ENCODE peak calls at places on chromosomes 5 and 9, in five cellular contexts. One of them, this sample, is unnamed. For H3K27me3, the result is how much of the 10 kb centered on the place peaks cover.

GRCh38 chr9:99305820-99306811 is 84.0 kb downstream of the SEC61B start:
- DNase-seq in body of pancreas: no peak
- DNase-seq in prostate gland: no peak
- DNase-seq in HCT116: no peak
- DNase-seq in sigmoid colon: no peak
- DNase-seq in this sample: no peak

GRCh38 chr5:142095035-142095434 is 13.5 kb upstream of the NDFIP1 start:
- DNase-seq in body of pancreas: no peak
- DNase-seq in prostate gland: no peak
- DNase-seq in HCT116: no peak
- DNase-seq in sigmoid colon: no peak
- DNase-seq in this sample: no peak

GRCh38 chr9:88628811-88629210 is 93.8 kb downstream of the NXNL2 start:
- DNase-seq in body of pancreas: no peak
- DNase-seq in prostate gland: no peak
- DNase-seq in HCT116: no peak
- DNase-seq in sigmoid colon: no peak
- DNase-seq in this sample: no peak

GRCh38 chr5:77797133-77797532 is 21.0 kb upstream of the TBCA start:
- DNase-seq in body of pancreas: no peak
- DNase-seq in prostate gland: no peak
- DNase-seq in HCT116: no peak
- DNase-seq in sigmoid colon: no peak
- DNase-seq in this sample: no peak

GRCh38 chr5:43627028-43627427 is 24.0 kb downstream of the NNT start:
- DNase-seq in body of pancreas: peak
- DNase-seq in prostate gland: no peak
- DNase-seq in HCT116: peak
- DNase-seq in sigmoid colon: no peak
- DNase-seq in this sample: peak

GRCh38 chr5:26625099-26625498 is 413.3 kb downstream of the CDH9 start:
- DNase-seq in body of pancreas: no peak
- DNase-seq in prostate gland: no peak
- DNase-seq in HCT116: no peak
- DNase-seq in sigmoid colon: no peak
- DNase-seq in this sample: no peak

GRCh38 chr9:19116391-19116790 is 10.9 kb downstream of the PLIN2 start:
- DNase-seq in body of pancreas: no peak
- DNase-seq in prostate gland: no peak
- DNase-seq in HCT116: no peak
- DNase-seq in sigmoid colon: no peak
- DNase-seq in this sample: no peak

GRCh38 chr9:101097210-101097609 is 68.7 kb downstream of the PLPPR1 start:
- DNase-seq in body of pancreas: no peak
- DNase-seq in prostate gland: no peak
- DNase-seq in HCT116: no peak
- DNase-seq in sigmoid colon: no peak
- DNase-seq in this sample: no peak

GRCh38 chr5:132063090-132063911 is 2.8 kb downstream of the IL3 start:
- DNase-seq in body of pancreas: peak
- DNase-seq in prostate gland: peak
- DNase-seq in HCT116: peak
- DNase-seq in sigmoid colon: peak
- DNase-seq in this sample: peak

GRCh38 chr9:110918316-110919054 is 119.8 kb downstream of the LPAR1 start:
- DNase-seq in body of pancreas: no peak
- DNase-seq in prostate gland: no peak
- DNase-seq in HCT116: no peak
- DNase-seq in sigmoid colon: no peak
- DNase-seq in this sample: no peak

GRCh38 chr5:93601053-93601429 is 18.0 kb downstream of the NR2F1 start:
- DNase-seq in body of pancreas: no peak
- DNase-seq in prostate gland: no peak
- DNase-seq in HCT116: no peak
- DNase-seq in sigmoid colon: no peak
- DNase-seq in this sample: no peak
- H3K27me3 ChIP-seq in body of pancreas: half or more
- H3K27me3 ChIP-seq in prostate gland: under half
- H3K27me3 ChIP-seq in HCT116: under half
- H3K27me3 ChIP-seq in sigmoid colon: under half
- H3K27me3 ChIP-seq in this sample: under half

GRCh38 chr9:70561111-70561510 is 146.7 kb upstream of the KLF9 start:
- DNase-seq in body of pancreas: no peak
- DNase-seq in prostate gland: no peak
- DNase-seq in HCT116: no peak
- DNase-seq in sigmoid colon: no peak
- DNase-seq in this sample: no peak
- TF ChIP-seq POLR2A in body of pancreas: no peak
- TF ChIP-seq POLR2A in prostate gland: no peak
- TF ChIP-seq POLR2A in HCT116: no peak
- TF ChIP-seq POLR2A in sigmoid colon: no peak
- TF ChIP-seq POLR2A in this sample: no peak

DNA sequence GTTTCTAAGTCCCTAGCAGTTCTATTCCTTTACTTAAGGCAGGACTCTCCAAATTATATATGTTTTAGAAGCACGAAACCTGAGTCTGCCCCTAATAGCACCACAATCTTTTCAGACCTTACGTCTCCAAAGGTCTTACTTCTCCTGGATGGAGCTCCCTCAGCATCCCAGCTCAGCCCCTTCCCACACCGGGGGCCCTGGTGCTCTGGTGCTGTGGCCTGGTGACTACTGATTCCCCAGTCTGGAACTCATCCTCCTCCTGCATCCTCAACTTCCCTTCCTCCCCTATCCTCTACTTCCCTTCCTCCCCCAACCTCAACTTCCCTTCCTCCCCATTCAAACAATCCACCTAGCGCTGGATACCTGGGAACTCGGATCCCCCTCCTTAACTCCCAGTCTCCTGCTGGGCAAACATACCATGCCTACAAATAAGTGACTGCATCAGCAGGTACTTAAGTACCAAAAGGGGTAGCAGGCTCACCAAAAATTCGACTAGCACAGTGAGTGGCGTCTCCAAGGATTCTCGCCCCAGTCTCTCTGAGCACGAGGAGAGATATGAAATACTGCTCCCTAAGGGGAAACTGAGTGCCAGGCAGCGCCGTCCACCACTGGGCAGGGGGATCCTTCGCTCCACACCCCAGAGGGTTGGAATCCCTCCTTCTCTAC is 848 bp downstream of the IGFBPL1 start:
- DNase-seq in body of pancreas: no peak
- DNase-seq in prostate gland: no peak
- DNase-seq in HCT116: no peak
- DNase-seq in sigmoid colon: peak
- DNase-seq in this sample: no peak
- H3K27me3 ChIP-seq in body of pancreas: under half
- H3K27me3 ChIP-seq in prostate gland: under half
- H3K27me3 ChIP-seq in HCT116: under half
- H3K27me3 ChIP-seq in sigmoid colon: under half
- H3K27me3 ChIP-seq in this sample: under half

DNA sequence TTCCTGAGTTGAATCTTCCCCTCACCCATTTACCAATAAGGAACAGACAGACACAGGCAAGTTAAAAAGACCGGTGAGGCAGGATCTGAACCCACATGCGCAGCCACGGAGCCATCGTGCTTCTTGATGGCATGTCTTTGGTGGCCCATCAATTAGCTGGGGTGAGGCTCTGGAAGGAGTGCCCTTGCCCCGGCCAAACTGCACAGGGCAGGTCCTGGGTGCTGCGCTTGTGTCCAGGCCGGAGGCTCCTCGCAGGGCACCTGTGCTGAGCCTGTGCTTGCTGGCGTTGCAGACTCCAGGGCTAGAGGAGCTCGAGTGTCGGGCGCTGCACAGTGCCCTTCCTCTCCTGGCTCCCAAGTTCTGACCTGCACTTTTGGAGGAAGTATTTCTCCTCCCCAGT is 66.4 kb downstream of the PSMB7 start:
- DNase-seq in body of pancreas: no peak
- DNase-seq in prostate gland: no peak
- DNase-seq in HCT116: no peak
- DNase-seq in sigmoid colon: peak
- DNase-seq in this sample: no peak
- TF ChIP-seq POLR2A in body of pancreas: no peak
- TF ChIP-seq POLR2A in prostate gland: no peak
- TF ChIP-seq POLR2A in HCT116: no peak
- TF ChIP-seq POLR2A in sigmoid colon: no peak
- TF ChIP-seq POLR2A in this sample: no peak

This sample was measured in testis.